ENCODE peak calls at places on chromosomes 7 and 10, in six cellular contexts. T, K, M, A, F and V are unnamed samples.

GRCh38 chr7:76310102-76310957 is 7.9 kb downstream of the HSPB1 start:
- DNase-seq in T (no peak), K (no peak), M (peak; percentile 32), A (no peak), F (no peak), V (no peak)

GRCh38 chr10:23192396-23192740 is 256 bp downstream of the PTF1A start:
- DNase-seq in T (no peak), K (no peak), M (no peak), A (no peak), F (no peak), V (no peak)

GRCh38 chr7:153433223-153433622 is 619.0 kb upstream of the DPP6 start:
- DNase-seq in T (no peak), K (no peak), M (no peak), A (no peak), F (no peak), V (no peak)

GRCh38 chr10:98371421-98371820 is 43.6 kb downstream of the PYROXD2 start:
- DNase-seq in T (no peak), K (no peak), M (no peak), A (no peak), F (no peak), V (no peak)

GRCh38 chr7:15687645-15688025 is 1.2 kb upstream of the MEOX2 start:
- DNase-seq in T (no peak), K (peak; percentile 60), M (no peak), A (no peak), F (no peak), V (no peak)

GRCh38 chr7:5215313-5215712 is 25.3 kb downstream of the WIPI2 start:
- DNase-seq in T (no peak), K (no peak), M (no peak), A (no peak), F (no peak), V (no peak)

GRCh38 chr7:17207220-17207619 is 91.2 kb upstream of the AHR start:
- DNase-seq in T (no peak), K (no peak), M (no peak), A (peak; percentile 29), F (no peak), V (peak; percentile 26)

GRCh38 chr7:140596751-140597424 is 43.7 kb downstream of the DENND2A start:
- DNase-seq in T (no peak), K (no peak), M (peak; percentile 18), A (peak; percentile 78), F (peak; percentile 58), V (peak; percentile 79)

GRCh38 chr10:37488792-37489657 is 363.6 kb downstream of the ANKRD30A start:
- DNase-seq in T (peak; percentile 38), K (peak; percentile 7), M (no peak), A (peak; percentile 1), F (peak; percentile 57), V (no peak)

GRCh38 chr7:54827719-54828118 is 68.7 kb upstream of the SEC61G start:
- DNase-seq in T (no peak), K (no peak), M (no peak), A (no peak), F (no peak), V (no peak)

GRCh38 chr7:3283130-3283704 is 17.8 kb upstream of the SDK1 start:
- DNase-seq in T (no peak), K (no peak), M (no peak), A (no peak), F (peak; percentile 21), V (no peak)

GRCh38 chr7:132292803-132293202 is 283.5 kb downstream of the PLXNA4 start:
- DNase-seq in T (peak; percentile 19), K (no peak), M (no peak), A (peak; percentile 8), F (no peak), V (no peak)

GRCh38 chr10:117449636-117450035 is 74.4 kb upstream of the PDZD8 start:
- DNase-seq in T (no peak), K (no peak), M (no peak), A (peak; percentile 17), F (no peak), V (no peak)

GRCh38 chr7:138313829-138314178 is 146.3 kb upstream of the TRIM24 start:
- DNase-seq in T (no peak), K (no peak), M (no peak), A (no peak), F (no peak), V (no peak)

GRCh38 chr7:155230169-155230593 is 67.5 kb upstream of the INSIG1 start:
- DNase-seq in T (no peak), K (peak; percentile 82), M (no peak), A (peak; percentile 87), F (peak; percentile 90), V (peak; percentile 99)

GRCh38 chr7:37510043-37510634 is 61.5 kb upstream of the ELMO1 start:
- DNase-seq in T (no peak), K (peak; percentile 26), M (peak; percentile 9), A (peak; percentile 13), F (no peak), V (no peak)

GRCh38 chr7:47357398-47357797 is 224.5 kb downstream of the TNS3 start:
- DNase-seq in T (no peak), K (no peak), M (no peak), A (no peak), F (no peak), V (no peak)

GRCh38 chr7:158094046-158094445 is 493.6 kb downstream of the PTPRN2 start:
- DNase-seq in T (no peak), K (no peak), M (no peak), A (no peak), F (no peak), V (no peak)

GRCh38 chr10:87734987-87735827 is 75.5 kb downstream of the PAPSS2 start:
- DNase-seq in T (no peak), K (peak; percentile 94), M (peak; percentile 51), A (peak; percentile 81), F (peak; percentile 60), V (peak; percentile 51)

GRCh38 chr7:136869006-136869961 is 832 bp downstream of the CHRM2 start:
- DNase-seq in T (no peak), K (peak; percentile 20), M (no peak), A (peak; percentile 31), F (peak; percentile 28), V (peak; percentile 59)

GRCh38 chr10:83917519-83918506 is 221.5 kb upstream of the GHITM start:
- DNase-seq in T (no peak), K (peak; percentile 55), M (no peak), A (no peak), F (no peak), V (no peak)

GRCh38 chr7:64611717-64612116 is 48.8 kb upstream of the ZNF680 start:
- DNase-seq in T (peak; percentile 36), K (no peak), M (no peak), A (no peak), F (no peak), V (no peak)

GRCh38 chr7:100562195-100563099 is 11.3 kb downstream of the SAP25 start:
- DNase-seq in T (no peak), K (no peak), M (no peak), A (no peak), F (no peak), V (no peak)

GRCh38 chr10:124665980-124666379 is 78.2 kb downstream of the FAM53B start:
- DNase-seq in T (no peak), K (peak; percentile 65), M (no peak), A (no peak), F (peak; percentile 36), V (no peak)

GRCh38 chr7:111860248-111860647 is 298.0 kb upstream of the IMMP2L start:
- DNase-seq in T (no peak), K (no peak), M (no peak), A (no peak), F (no peak), V (no peak)

GRCh38 chr10:69069090-69070042 is 18.5 kb upstream of the SRGN start:
- DNase-seq in T (no peak), K (no peak), M (no peak), A (no peak), F (peak; percentile 95), V (no peak)

GRCh38 chr10:14653271-14654161 is 121.2 kb downstream of the FAM107B start:
- DNase-seq in T (no peak), K (peak; percentile 93), M (no peak), A (peak; percentile 95), F (peak; percentile 94), V (peak; percentile 74)

GRCh38 chr7:108196004-108196403 is 65.8 kb upstream of the LAMB4 start:
- DNase-seq in T (no peak), K (no peak), M (no peak), A (peak; percentile 25), F (no peak), V (no peak)

GRCh38 chr7:47501406-47501805 is 80.5 kb downstream of the TNS3 start:
- DNase-seq in T (no peak), K (no peak), M (no peak), A (peak; percentile 98), F (peak; percentile 98), V (peak; percentile 96)

GRCh38 chr7:27661776-27662489 is 750 bp downstream of the HIBADH start:
- DNase-seq in T (peak; percentile 73), K (no peak), M (no peak), A (peak; percentile 35), F (peak; percentile 41), V (peak; percentile 19)

GRCh38 chr7:12403287-12404181 is at the start of gene VWDE:
- DNase-seq in T (no peak), K (peak; percentile 90), M (peak; percentile 89), A (peak; percentile 32), F (peak; percentile 5), V (no peak)

DNA sequence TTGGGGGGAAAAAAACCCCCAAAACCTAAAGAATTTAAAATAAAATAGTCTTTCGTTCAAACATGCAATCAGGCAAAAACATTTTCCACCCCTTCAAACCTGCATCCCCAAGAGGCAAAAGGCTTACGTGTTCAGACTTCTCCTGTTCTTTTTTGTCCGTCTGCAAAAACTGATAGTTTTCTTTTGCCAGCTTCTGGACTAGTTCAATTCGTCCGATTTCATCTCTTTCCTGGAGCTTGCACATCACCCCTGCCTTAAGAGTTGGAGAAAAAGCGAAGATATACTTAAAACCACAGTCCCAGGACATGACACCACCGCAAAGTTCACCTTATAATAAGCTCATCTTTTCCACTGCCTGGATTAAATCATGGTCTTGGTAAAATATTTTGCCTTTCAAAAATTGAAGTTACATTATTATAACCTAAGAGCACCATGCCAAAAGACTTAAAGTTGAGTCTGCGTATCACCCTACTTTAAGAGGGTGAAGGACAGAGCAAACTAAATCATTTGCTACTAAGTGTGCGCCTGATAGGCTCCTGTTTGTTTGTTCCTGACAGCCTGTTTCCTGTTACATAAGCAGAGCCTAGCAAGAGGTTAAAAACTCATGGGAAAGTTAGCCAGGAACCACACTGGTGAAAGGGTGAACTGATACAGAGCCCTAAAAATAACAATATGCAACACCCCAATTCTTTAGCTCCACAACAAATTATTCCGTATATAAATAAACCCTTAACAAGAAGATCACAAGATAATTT is 137.0 kb downstream of the RAPGEF5 start:
- DNase-seq in T (no peak), K (no peak), M (no peak), A (peak; percentile 73), F (peak; percentile 3), V (no peak)
- H3K4me3 ChIP-seq in T (peak overlapping the region; percentile 73), K (no peak overlapping the region), M (no peak overlapping the region), A (peak overlapping the region; percentile 24), F (no peak overlapping the region), V (no peak overlapping the region)

GRCh38 chr10:21524131-21524525 is 1.4 kb downstream of the SKIDA1 start:
- DNase-seq in T (no peak), K (peak; percentile 29), M (no peak), A (no peak), F (no peak), V (no peak)
- H3K4me3 ChIP-seq in T (peak overlapping the region; percentile 85), K (no peak overlapping the region), M (peak overlapping the region; percentile 42), A (peak overlapping the region; percentile 65), F (peak overlapping the region; percentile 72), V (peak overlapping the region; percentile 62)

GRCh38 chr7:19984231-19984632 is 210.8 kb upstream of the TMEM196 start:
- DNase-seq in T (no peak), K (peak; percentile 57), M (peak; percentile 21), A (no peak), F (no peak), V (no peak)
- H3K4me3 ChIP-seq in T (no peak overlapping the region), K (no peak overlapping the region), M (no peak overlapping the region), A (no peak overlapping the region), F (no peak overlapping the region), V (no peak overlapping the region)

GRCh38 chr7:145106001-145106400 is 270.1 kb upstream of the TPK1 start:
- DNase-seq in T (no peak), K (peak; percentile 8), M (no peak), A (peak; percentile 82), F (no peak), V (no peak)
- H3K4me3 ChIP-seq in T (no peak overlapping the region), K (no peak overlapping the region), M (no peak overlapping the region), A (no peak overlapping the region), F (no peak overlapping the region), V (no peak overlapping the region)